ENCODE peak calls at places on chromosomes 13 and 19, in seven cellular contexts. W, J, H, A, Q, V and F are unnamed samples.
A peak's percentile ranks its signal among the peaks of the same experiment; 100 is the strongest.

GRCh38 chr13:98033277-98034247 is 80.1 kb downstream of the IPO5 start:
- DNase-seq in W (peak; percentile 25), J (peak; percentile 72), H (peak; percentile 71), A (peak; percentile 50), Q (no peak), V (no peak), F (peak; percentile 42)

GRCh38 chr19:5993516-5994406 is 15.8 kb upstream of the RANBP3 start:
- DNase-seq in W (no peak), J (no peak), H (peak; percentile 27), A (peak; percentile 51), Q (no peak), V (no peak), F (no peak)

GRCh38 chr13:93769126-93769525 is 542.5 kb downstream of the GPC6 start:
- DNase-seq in W (no peak), J (no peak), H (no peak), A (no peak), Q (no peak), V (no peak), F (no peak)

GRCh38 chr13:51935326-51936171 is 73.8 kb downstream of the CCDC70 start:
- DNase-seq in W (no peak), J (peak; percentile 72), H (no peak), A (peak; percentile 87), Q (no peak), V (no peak), F (peak; percentile 61)

GRCh38 chr19:19170053-19170945 is at the start of gene MEF2B:
- DNase-seq in W (peak; percentile 20), J (peak; percentile 97), H (peak; percentile 56), A (peak; percentile 100), Q (peak; percentile 89), V (peak; percentile 89), F (peak; percentile 94)

GRCh38 chr13:23673354-23673753 is 103.1 kb downstream of the TNFRSF19 start:
- DNase-seq in W (peak; percentile 99), J (no peak), H (peak; percentile 93), A (peak; percentile 22), Q (no peak), V (no peak), F (no peak)

GRCh38 chr13:20221772-20222171 is 10.3 kb downstream of the GJB6 start:
- DNase-seq in W (no peak), J (no peak), H (no peak), A (no peak), Q (no peak), V (no peak), F (no peak)

GRCh38 chr13:59747529-59747928 is 416.2 kb downstream of the DIAPH3 start:
- DNase-seq in W (no peak), J (peak; percentile 38), H (no peak), A (no peak), Q (no peak), V (no peak), F (peak; percentile 7)

GRCh38 chr19:6464070-6464873 is at the start of gene CRB3:
- DNase-seq in W (no peak), J (peak; percentile 99), H (no peak), A (peak; percentile 97), Q (peak; percentile 74), V (peak; percentile 95), F (peak; percentile 53)

GRCh38 chr13:99470027-99470426 is 31.2 kb upstream of the TM9SF2 start:
- DNase-seq in W (no peak), J (no peak), H (no peak), A (no peak), Q (no peak), V (no peak), F (no peak)

GRCh38 chr13:33940898-33941297 is 122.9 kb downstream of the RFC3 start:
- DNase-seq in W (no peak), J (peak; percentile 37), H (no peak), A (peak; percentile 15), Q (no peak), V (no peak), F (peak; percentile 45)

GRCh38 chr19:47790398-47790814 is 11.9 kb downstream of the SELENOW start:
- DNase-seq in W (peak; percentile 27), J (peak; percentile 98), H (peak; percentile 68), A (peak; percentile 93), Q (peak; percentile 34), V (peak; percentile 98), F (peak; percentile 96)

GRCh38 chr13:20499986-20500385 is 25.7 kb downstream of the CRYL1 start:
- DNase-seq in W (no peak), J (no peak), H (no peak), A (no peak), Q (no peak), V (no peak), F (no peak)

GRCh38 chr19:42253245-42254082 is 1.5 kb downstream of the ERF start:
- DNase-seq in W (no peak), J (peak; percentile 79), H (no peak), A (peak; percentile 96), Q (peak; percentile 48), V (peak; percentile 84), F (peak; percentile 91)

GRCh38 chr13:112241288-112241687 is 134.9 kb upstream of the SPACA7 start:
- DNase-seq in W (no peak), J (no peak), H (no peak), A (no peak), Q (no peak), V (no peak), F (no peak)

GRCh38 chr19:50842130-50842529 is 8.8 kb upstream of the KLK15 start:
- DNase-seq in W (no peak), J (no peak), H (no peak), A (no peak), Q (no peak), V (no peak), F (no peak)

GRCh38 chr13:33927315-33927714 is 109.4 kb downstream of the RFC3 start:
- DNase-seq in W (peak; percentile 60), J (no peak), H (peak; percentile 14), A (no peak), Q (no peak), V (no peak), F (no peak)

GRCh38 chr13:44906758-44907157 is 82.5 kb downstream of the NUFIP1 start:
- DNase-seq in W (peak; percentile 69), J (no peak), H (no peak), A (no peak), Q (no peak), V (no peak), F (no peak)

DNA sequence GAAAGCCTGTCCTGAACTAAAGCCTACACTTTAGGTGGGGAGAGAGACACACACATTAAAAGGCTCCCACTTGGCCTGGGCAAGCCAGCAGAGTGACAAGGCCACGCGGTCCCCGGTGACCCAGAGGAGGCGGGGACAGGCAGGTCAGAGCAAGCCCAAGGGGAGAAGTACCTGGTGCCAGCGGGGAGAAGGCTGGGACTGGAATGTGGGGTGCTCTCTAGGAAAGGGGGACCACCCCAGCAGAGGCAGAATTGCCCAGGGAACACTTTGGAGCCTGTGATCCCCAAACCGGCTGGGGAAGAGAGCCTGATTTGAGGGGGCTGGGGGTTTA is 82.3 kb downstream of the RAB20 start:
- DNase-seq in W (no peak), J (no peak), H (no peak), A (no peak), Q (no peak), V (no peak), F (no peak)
- H3K36me3 ChIP-seq in W (peaks cover 58% of the 10 kb centered on the region), J (no peaks in the 10 kb centered on the region), H (peaks cover 89% of the 10 kb centered on the region), A (peaks cover 22% of the 10 kb centered on the region), Q (no peaks in the 10 kb centered on the region), V (no peaks in the 10 kb centered on the region), F (no peaks in the 10 kb centered on the region)

GRCh38 chr19:10823690-10824089 is 12.3 kb downstream of the TMED1 start:
- DNase-seq in W (no peak), J (no peak), H (no peak), A (peak; percentile 30), Q (no peak), V (no peak), F (no peak)
- H3K36me3 ChIP-seq in W (peaks cover 14% of the 10 kb centered on the region), J (no peaks in the 10 kb centered on the region), H (peaks cover 42% of the 10 kb centered on the region), A (peaks cover 24% of the 10 kb centered on the region), Q (peaks cover 3% of the 10 kb centered on the region), V (peaks cover 12% of the 10 kb centered on the region), F (no peaks in the 10 kb centered on the region)

GRCh38 chr19:56821675-56822074 is 18.9 kb downstream of the PEG3 start:
- DNase-seq in W (no peak), J (no peak), H (no peak), A (no peak), Q (no peak), V (no peak), F (no peak)

GRCh38 chr19:56821209-56821608 is 19.3 kb downstream of the PEG3 start:
- DNase-seq in W (no peak), J (no peak), H (no peak), A (no peak), Q (no peak), V (no peak), F (no peak)

GRCh38 chr19:56823417-56823816 is 17.1 kb downstream of the PEG3 start:
- DNase-seq in W (no peak), J (no peak), H (no peak), A (no peak), Q (no peak), V (no peak), F (no peak)

GRCh38 chr19:56822755-56823154 is 17.8 kb downstream of the PEG3 start:
- DNase-seq in W (no peak), J (no peak), H (no peak), A (no peak), Q (no peak), V (no peak), F (no peak)

GRCh38 chr19:56823956-56824355 is 16.6 kb downstream of the PEG3 start:
- DNase-seq in W (no peak), J (no peak), H (no peak), A (no peak), Q (no peak), V (no peak), F (no peak)
- H3K36me3 ChIP-seq in W (no peaks in the 10 kb centered on the region), J (peaks cover 9% of the 10 kb centered on the region), H (no peaks in the 10 kb centered on the region), A (no peaks in the 10 kb centered on the region), Q (no peaks in the 10 kb centered on the region), V (no peaks in the 10 kb centered on the region), F (no peaks in the 10 kb centered on the region)

GRCh38 chr19:17580470-17581000 is 25.1 kb downstream of the COLGALT1 start:
- DNase-seq in W (no peak), J (peak; percentile 67), H (no peak), A (peak; percentile 73), Q (no peak), V (no peak), F (no peak)
- H3K36me3 ChIP-seq in W (peaks cover 14% of the 10 kb centered on the region), J (no peaks in the 10 kb centered on the region), H (peaks cover 61% of the 10 kb centered on the region), A (peaks cover 14% of the 10 kb centered on the region), Q (no peaks in the 10 kb centered on the region), V (no peaks in the 10 kb centered on the region), F (no peaks in the 10 kb centered on the region)

DNA sequence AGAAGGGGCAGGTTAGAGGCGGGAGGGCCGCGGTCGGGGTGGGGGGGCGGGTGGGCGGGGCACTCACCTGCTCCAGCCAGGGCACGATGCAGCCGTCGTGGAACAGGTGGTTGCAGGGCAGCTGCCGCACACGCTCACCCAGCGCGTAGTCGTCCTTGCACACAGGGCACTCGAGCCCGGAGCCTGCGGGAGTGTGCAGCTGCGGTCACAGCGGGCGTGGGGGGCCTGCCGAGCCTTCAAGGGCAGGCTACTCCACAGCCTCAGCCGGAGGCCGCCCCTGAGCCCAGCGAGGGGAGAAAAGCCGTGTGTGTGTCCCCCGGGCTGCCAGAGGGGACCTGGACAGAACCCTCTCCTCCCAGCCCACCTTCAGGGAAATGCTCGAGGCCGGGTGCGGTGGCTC is 8.6 kb downstream of the FGF22 start:
- DNase-seq in W (no peak), J (no peak), H (no peak), A (no peak), Q (no peak), V (no peak), F (no peak)
- H3K36me3 ChIP-seq in W (no peaks in the 10 kb centered on the region), J (peaks cover 5% of the 10 kb centered on the region), H (peaks cover 72% of the 10 kb centered on the region), A (peaks cover 3% of the 10 kb centered on the region), Q (peaks cover 37% of the 10 kb centered on the region), V (peaks cover 32% of the 10 kb centered on the region), F (no peaks in the 10 kb centered on the region)

GRCh38 chr19:40805258-40805868 is 6.4 kb downstream of the EGLN2 start:
- DNase-seq in W (no peak), J (no peak), H (no peak), A (no peak), Q (no peak), V (no peak), F (no peak)
- H3K36me3 ChIP-seq in W (peaks cover 4% of the 10 kb centered on the region), J (peaks cover 8% of the 10 kb centered on the region), H (peaks cover 57% of the 10 kb centered on the region), A (peaks cover 26% of the 10 kb centered on the region), Q (no peaks in the 10 kb centered on the region), V (no peaks in the 10 kb centered on the region), F (no peaks in the 10 kb centered on the region)